ENCODE peak calls at places on chromosomes 2 and 18, in four cellular contexts. T is mesenchymal stem cell, B is posterior vena cava, A is Kasumi-1. F is an unnamed sample.
A peak's percentile ranks its signal among the peaks of the same experiment; 100 is the strongest.

GRCh38 chr2:127637236-127637630 is 8.7 kb upstream of the GPR17 start:
- DNase-seq in T (no peak), B (no peak), A (no peak), F (no peak)

GRCh38 chr2:86533589-86533988 is 29.7 kb downstream of the CHMP3 start:
- DNase-seq in T (no peak), B (no peak), A (no peak), F (no peak)

GRCh38 chr2:54176577-54176976 is 61.2 kb downstream of the ACYP2 start:
- DNase-seq in T (peak; percentile 70), B (no peak), A (peak; percentile 53), F (no peak)

GRCh38 chr18:22668496-22668895 is 250.8 kb upstream of the CTAGE1 start:
- DNase-seq in T (peak; percentile 20), B (no peak), A (no peak), F (no peak)

GRCh38 chr18:12420831-12421421 is 13.2 kb downstream of the PRELID3A start:
- DNase-seq in T (no peak), B (no peak), A (peak; percentile 61), F (peak; percentile 16)

GRCh38 chr18:27948981-27949380 is 227.9 kb downstream of the CDH2 start:
- DNase-seq in T (no peak), B (no peak), A (peak; percentile 80), F (peak; percentile 86)

GRCh38 chr2:235861383-235861782 is 306.8 kb downstream of the GBX2 start:
- DNase-seq in T (no peak), B (no peak), A (no peak), F (no peak)

GRCh38 chr2:133780099-133780996 is 212.1 kb upstream of the NCKAP5 start:
- DNase-seq in T (peak; percentile 76), B (no peak), A (peak; percentile 87), F (peak; percentile 41)

GRCh38 chr2:133773862-133774674 is 205.8 kb upstream of the NCKAP5 start:
- DNase-seq in T (no peak), B (no peak), A (no peak), F (no peak)

GRCh38 chr2:176087330-176088047 is 3.7 kb upstream of the EVX2 start:
- DNase-seq in T (no peak), B (no peak), A (no peak), F (no peak)

GRCh38 chr2:159044804-159045286 is 76.4 kb downstream of the TANC1 start:
- DNase-seq in T (no peak), B (no peak), A (no peak), F (no peak)

GRCh38 chr2:55961318-55961911 is 37.8 kb upstream of the EFEMP1 start:
- DNase-seq in T (peak; percentile 63), B (no peak), A (peak; percentile 67), F (peak; percentile 10)

GRCh38 chr2:198165289-198165688 is 360.9 kb downstream of the PLCL1 start:
- DNase-seq in T (no peak), B (no peak), A (no peak), F (no peak)

GRCh38 chr18:43590182-43590903 is 313.1 kb upstream of the SYT4 start:
- DNase-seq in T (no peak), B (peak; percentile 75), A (no peak), F (no peak)

GRCh38 chr2:124325667-124326425 is 300.8 kb downstream of the CNTNAP5 start:
- DNase-seq in T (no peak), B (no peak), A (peak; percentile 47), F (no peak)

GRCh38 chr2:155256803-155257202 is 558.3 kb downstream of the KCNJ3 start:
- DNase-seq in T (no peak), B (no peak), A (no peak), F (no peak)

GRCh38 chr2:231181848-231182247 is 16.6 kb upstream of the ARMC9 start:
- DNase-seq in T (peak; percentile 96), B (peak; percentile 93), A (peak; percentile 30), F (peak; percentile 93)